ENCODE peak calls at places on chromosome 20, in nine cellular contexts. F is fibroblast of the conjunctiva; V is GM20000; C is SW480; Q is LHCN-M2; B is T-helper 9 cell; U is activated gamma-delta T cell; I is OCI-M1; A is stimulated activated CD4-positive, alpha-beta T cell treated with anti-CD3 and anti-CD28 coated beads, Interleukin-1b, Interleukin-23, amount 100 ng/mL, for 48 hours. H is an unnamed sample.

GRCh38 chr20:5056801-5057599 is 55.7 kb upstream of the SLC23A2 start:
- DNase-seq in C (peak; percentile 49), V (peak; percentile 65), F (no peak), Q (peak; percentile 50), I (peak; percentile 95), U (no peak), B (peak; percentile 56), A (peak; percentile 71), H (no peak)

GRCh38 chr20:57698191-57698866 is 11.5 kb downstream of the PMEPA1 start:
- DNase-seq in A (peak; percentile 89), U (no peak), I (no peak), F (peak; percentile 76), V (no peak), B (no peak), C (peak; percentile 100), Q (peak; percentile 98), H (peak; percentile 42)

GRCh38 chr20:38473353-38473795 is 731 bp downstream of the RALGAPB start:
- DNase-seq in A (no peak), U (no peak), C (peak; percentile 67), I (peak; percentile 60), Q (peak; percentile 25), V (no peak), B (no peak), F (no peak), H (no peak)

GRCh38 chr20:63896136-63896890 is 1.4 kb downstream of the DNAJC5 start:
- DNase-seq in I (peak; percentile 74), Q (peak; percentile 73), A (peak; percentile 25), C (peak; percentile 32), B (peak; percentile 12), F (no peak), V (peak; percentile 78), U (no peak), H (no peak)

GRCh38 chr20:45946149-45946970 is 11.9 kb downstream of the PCIF1 start:
- DNase-seq in V (no peak), C (peak; percentile 43), U (no peak), A (no peak), Q (peak; percentile 87), B (no peak), F (peak; percentile 49), I (peak; percentile 85), H (no peak)

GRCh38 chr20:34389206-34389953 is 26.3 kb downstream of the ITCH start:
- DNase-seq in U (no peak), F (no peak), Q (no peak), I (no peak), A (no peak), V (no peak), B (no peak), C (no peak), H (no peak)

GRCh38 chr20:10524643-10525042 is 89.5 kb downstream of the SLX4IP start:
- DNase-seq in A (no peak), V (no peak), C (no peak), F (no peak), U (no peak), Q (peak; percentile 67), B (no peak), I (no peak), H (no peak)

GRCh38 chr20:54291339-54292060 is 83.6 kb downstream of the PFDN4 start:
- DNase-seq in I (no peak), U (no peak), C (no peak), B (no peak), A (no peak), V (no peak), Q (no peak), F (no peak), H (no peak)